ENCODE peak calls at places on chromosomes 11 and 22, in five cellular contexts. O is K562, I is epithelial cell of proximal tubule, W is IMR-90, D is right atrium auricular region. N is an unnamed sample.

GRCh38 chr11:78957481-78958245 is 383.0 kb upstream of the NARS2 start:
- DNase-seq in O (no peak), I (no peak), W (peak), D (no peak), N (peak)

GRCh38 chr11:14906614-14907392 is 14.8 kb upstream of the CYP2R1 start:
- DNase-seq in I (no peak), O (no peak), D (no peak), W (no peak), N (no peak)

GRCh38 chr22:25919452-25919851 is 177.5 kb downstream of the MYO18B start:
- DNase-seq in O (no peak), D (no peak), W (no peak), I (no peak), N (no peak)

GRCh38 chr11:40885257-40885947 is 574.0 kb downstream of the LRRC4C start:
- DNase-seq in O (no peak), W (no peak), D (no peak), I (no peak), N (no peak)

GRCh38 chr11:82185925-82186324 is 547.7 kb downstream of the FAM181B start:
- DNase-seq in I (no peak), W (no peak), D (no peak), O (no peak), N (no peak)

GRCh38 chr11:22785251-22785650 is 44.4 kb downstream of the SVIP start:
- DNase-seq in I (no peak), O (no peak), W (peak), D (no peak), N (no peak)

GRCh38 chr11:3723014-3723708 is 52.0 kb upstream of the CHRNA10 start:
- DNase-seq in W (peak), O (no peak), I (no peak), D (no peak), N (peak)

GRCh38 chr11:65352783-65353182 is 1.8 kb upstream of the TIGD3 start:
- DNase-seq in I (no peak), O (no peak), W (peak), D (no peak), N (peak)

GRCh38 chr11:13216019-13217006 is 61.3 kb upstream of the BMAL1 start:
- DNase-seq in D (no peak), W (peak), O (no peak), I (peak), N (peak)

GRCh38 chr11:118913411-118914125 is 12.2 kb downstream of the BCL9L start:
- DNase-seq in I (no peak), O (no peak), W (no peak), D (no peak), N (no peak)

GRCh38 chr11:125211191-125211953 is 46.8 kb downstream of the PKNOX2 start:
- DNase-seq in O (no peak), D (no peak), I (no peak), W (peak), N (peak)

GRCh38 chr11:3616721-3617460 is 24.9 kb downstream of the ART5 start:
- DNase-seq in W (peak), I (no peak), O (no peak), D (no peak), N (no peak)

GRCh38 chr11:47148903-47149535 is 27.7 kb downstream of the ARFGAP2 start:
- DNase-seq in O (no peak), I (no peak), W (peak), D (no peak), N (peak)

GRCh38 chr11:92980291-92980690 is 10.8 kb downstream of the MTNR1B start:
- DNase-seq in W (no peak), I (no peak), D (no peak), O (no peak), N (no peak)

GRCh38 chr11:61392991-61393595 is 706 bp downstream of the TMEM216 start:
- DNase-seq in O (peak), D (no peak), I (no peak), W (peak), N (no peak)

GRCh38 chr11:70251583-70252285 is 18.8 kb upstream of the PPFIA1 start:
- DNase-seq in W (no peak), O (no peak), I (no peak), D (no peak), N (no peak)

GRCh38 chr11:27977031-27977430 is 130.9 kb downstream of the KIF18A start:
- DNase-seq in O (no peak), D (no peak), W (peak), I (peak), N (no peak)

GRCh38 chr11:130278745-130279144 is 36.0 kb downstream of the ZBTB44 start:
- DNase-seq in I (no peak), W (peak), D (no peak), O (no peak), N (peak)

GRCh38 chr22:27407369-27407985 is 394.1 kb downstream of the MN1 start:
- DNase-seq in D (no peak), W (no peak), O (no peak), I (no peak), N (no peak)

GRCh38 chr11:115665345-115665901 is 161.2 kb upstream of the CADM1 start:
- DNase-seq in W (no peak), I (no peak), O (no peak), D (no peak), N (no peak)

GRCh38 chr11:120004723-120005122 is 133.2 kb downstream of the TRIM29 start:
- DNase-seq in I (no peak), W (no peak), O (no peak), D (no peak), N (no peak)

GRCh38 chr11:20084921-20085814 is 75.1 kb downstream of the DBX1 start:
- DNase-seq in I (no peak), O (no peak), D (no peak), W (no peak), N (no peak)

DNA sequence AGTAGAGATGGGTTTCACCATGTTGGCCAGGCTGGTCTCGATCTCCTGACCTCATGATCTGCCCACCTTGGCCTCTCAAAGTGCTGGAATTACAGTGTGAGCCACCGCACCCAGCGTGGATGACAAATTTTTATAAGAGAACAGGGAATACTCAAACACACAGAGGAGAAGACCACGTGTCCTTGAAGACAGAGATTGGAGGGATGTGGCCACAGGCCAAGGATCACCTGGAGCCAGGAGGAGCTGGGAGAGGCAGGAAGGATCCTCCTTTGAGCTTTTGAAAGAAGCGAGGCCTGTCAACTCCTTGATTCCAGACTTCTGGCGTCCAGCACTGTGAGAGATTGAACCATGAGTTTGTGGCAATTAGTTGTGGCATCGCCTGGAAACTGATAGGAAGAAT is 1049.5 kb downstream of the TBC1D22A start:
- DNase-seq in W (no peak), D (peak), O (no peak), I (no peak), N (no peak)
- H3K4me3 ChIP-seq in W (no peak), D (no peak), O (no peak), I (no peak), N (no peak)

GRCh38 chr22:24525416-24526037 is 29.4 kb downstream of the GUCD1 start:
- DNase-seq in I (no peak), D (peak), W (peak), O (peak), N (peak)
- TF ChIP-seq CTCF in I (peak), D (peak), W (peak), O (peak), N (peak)

GRCh38 chr11:66743271-66743968 is 14.4 kb upstream of the SPTBN2 start:
- DNase-seq in W (no peak), D (peak), I (peak), O (no peak), N (no peak)
- H3K4me3 ChIP-seq in W (no peak), D (peak), I (peak), O (peak), N (peak)

DNA sequence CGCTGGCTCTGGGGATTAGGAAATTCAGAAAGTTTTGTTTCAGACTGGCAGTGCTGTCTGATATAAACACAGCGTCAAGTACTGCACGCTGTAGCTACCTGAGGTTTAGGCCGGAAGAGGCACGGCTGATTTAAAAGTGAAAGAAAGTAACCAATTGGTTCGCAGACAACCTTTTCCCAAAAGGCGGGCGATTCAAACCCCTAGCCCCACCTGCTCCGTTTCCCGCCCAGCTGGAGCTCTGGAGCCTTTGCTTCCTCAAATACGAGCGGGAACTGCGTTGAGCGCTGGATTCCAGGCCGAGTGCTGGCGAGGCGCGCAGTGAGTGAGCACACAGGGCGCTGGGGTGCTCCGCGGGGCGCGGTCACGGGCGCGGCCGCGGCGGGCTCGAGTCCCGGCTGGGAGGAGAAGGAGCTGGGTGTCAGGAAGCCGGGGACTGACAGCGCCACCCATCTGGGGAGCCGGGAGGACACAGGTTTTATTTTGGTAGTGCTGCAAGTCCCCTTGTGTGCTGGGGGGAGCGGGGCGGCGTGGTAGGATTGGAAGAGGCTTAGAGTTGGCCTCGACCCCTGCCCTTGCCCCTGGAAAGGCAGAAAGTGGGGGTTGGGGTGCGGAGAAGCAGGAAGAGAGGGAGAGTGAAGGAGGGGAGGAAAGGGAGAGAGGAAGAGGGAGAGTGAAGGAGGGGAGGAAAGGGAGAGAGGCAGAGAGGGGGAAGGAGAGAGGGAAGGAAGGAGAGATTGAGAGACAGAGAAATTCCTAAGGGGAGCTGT is 2.1 kb downstream of the FAM111A start:
- DNase-seq in W (peak), O (peak), D (peak), I (no peak), N (peak)
- TF ChIP-seq CTCF in W (peak), O (peak), D (no peak), I (peak), N (peak)